ENCODE peak calls at places on chromosome 17, in four cellular contexts. U, D, B and O are unnamed samples.

GRCh38 chr17:50582741-50583140 is 22.2 kb downstream of the CACNA1G start:
- DNase-seq in D (no peak), B (no peak), U (no peak), O (no peak)

GRCh38 chr17:6701719-6702118 is 11.4 kb downstream of the SLC13A5 start:
- DNase-seq in D (peak), B (peak), U (peak), O (peak)

GRCh38 chr17:36197389-36197708 is 791 bp upstream of the CCL3L1 start:
- DNase-seq in U (no peak), D (no peak), B (no peak), O (no peak)

GRCh38 chr17:45131294-45131615 is 1.1 kb downstream of the PLCD3 start:
- DNase-seq in D (no peak), U (no peak), B (no peak), O (no peak)

GRCh38 chr17:2892305-2892971 is 96.2 kb downstream of the RAP1GAP2 start:
- DNase-seq in B (peak), D (no peak), U (peak), O (no peak)

GRCh38 chr17:6239237-6239798 is 169.1 kb downstream of the WSCD1 start:
- DNase-seq in U (no peak), D (no peak), B (peak), O (no peak)

GRCh38 chr17:66422181-66422580 is 119.8 kb downstream of the PRKCA start:
- DNase-seq in B (no peak), D (no peak), U (peak), O (no peak)

GRCh38 chr17:3845361-3845753 is 689 bp downstream of the NCBP3 start:
- DNase-seq in D (peak), B (no peak), U (no peak), O (peak)

GRCh38 chr17:76738468-76738850 is 540 bp downstream of the MFSD11 start:
- DNase-seq in U (no peak), B (no peak), D (no peak), O (no peak)

GRCh38 chr17:30232822-30233427 is 2.6 kb downstream of the SLC6A4 start:
- DNase-seq in D (peak), U (no peak), B (peak), O (no peak)

GRCh38 chr17:59890720-59891119 is 2.0 kb downstream of the TUBD1 start:
- DNase-seq in U (peak), D (no peak), B (no peak), O (no peak)

GRCh38 chr17:78993981-78994671 is 14.4 kb upstream of the LGALS3BP start:
- DNase-seq in U (no peak), D (peak), B (no peak), O (no peak)

GRCh38 chr17:16211601-16212000 is 3.7 kb downstream of the NCOR1 start:
- DNase-seq in D (no peak), B (no peak), U (no peak), O (no peak)

GRCh38 chr17:13541032-13541480 is 60.7 kb downstream of the HS3ST3A1 start:
- DNase-seq in B (no peak), U (peak), D (no peak), O (no peak)

GRCh38 chr17:44118427-44119050 is 4.9 kb downstream of the HDAC5 start:
- DNase-seq in U (no peak), D (no peak), B (no peak), O (no peak)

GRCh38 chr17:47203984-47204721 is 5.0 kb upstream of the MYL4 start:
- DNase-seq in B (no peak), U (no peak), D (no peak), O (peak)

GRCh38 chr17:9158545-9159452 is 137.5 kb downstream of the NTN1 start:
- DNase-seq in B (no peak), D (no peak), U (no peak), O (no peak)

GRCh38 chr17:9166678-9167077 is 145.4 kb downstream of the NTN1 start:
- DNase-seq in D (no peak), B (no peak), U (no peak), O (no peak)

DNA sequence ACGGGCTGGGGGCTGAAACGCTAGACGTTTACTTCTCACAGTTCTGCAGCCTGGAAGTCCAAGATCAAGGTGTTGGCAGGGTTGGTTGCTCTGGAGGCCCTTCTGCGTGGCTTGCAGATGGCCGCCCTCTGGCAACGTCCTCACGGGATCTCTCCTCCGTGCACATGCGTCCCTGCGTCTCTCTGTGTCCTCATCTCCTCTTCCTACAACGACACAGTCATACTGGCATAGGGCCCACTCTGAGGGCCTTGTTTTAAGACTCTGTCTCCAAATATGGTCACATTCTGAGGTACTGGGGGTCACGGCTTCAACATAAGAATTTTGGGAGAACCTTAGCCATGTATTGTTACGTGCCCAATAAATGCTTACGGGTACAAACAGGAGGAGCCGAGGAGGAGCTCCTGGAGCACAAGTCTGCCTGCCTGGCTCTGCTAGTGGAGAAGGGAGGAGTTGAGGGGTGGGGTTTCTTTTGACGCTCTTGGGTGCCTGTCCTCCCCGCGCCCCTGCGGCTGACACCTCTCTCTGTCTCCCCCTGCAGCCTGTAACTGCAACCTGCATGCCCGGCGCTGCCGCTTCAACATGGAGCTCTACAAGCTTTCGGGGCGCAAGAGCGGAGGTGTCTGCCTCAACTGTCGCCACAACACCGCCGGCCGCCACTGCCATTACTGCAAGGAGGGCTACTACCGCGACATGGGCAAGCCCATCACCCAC is 141.1 kb downstream of the NTN1 start:
- DNase-seq in D (no peak), U (peak), B (peak), O (no peak)
- TF ChIP-seq CTCF in D (no peak), U (peak), B (peak), O (peak)

DNA sequence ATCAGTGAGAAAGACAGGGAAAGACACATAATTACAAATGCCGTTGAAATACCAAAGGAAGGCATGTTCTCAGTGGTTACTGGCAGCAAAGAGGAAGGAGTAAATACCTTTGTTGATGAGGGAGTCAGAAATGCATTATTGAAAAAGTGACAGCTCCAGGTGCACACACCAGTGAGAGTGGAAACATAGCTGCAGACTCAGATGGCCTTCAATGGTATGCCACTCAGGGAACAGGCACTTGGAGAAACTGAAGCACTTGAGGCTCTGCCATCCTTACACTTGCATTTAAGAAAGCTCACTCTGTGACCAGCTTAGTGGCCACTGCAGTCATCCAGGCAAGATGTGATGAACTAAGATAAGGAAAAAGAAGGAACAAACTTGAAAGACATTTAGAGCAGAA is 29.9 kb downstream of the NOG start:
- DNase-seq in U (no peak), B (no peak), D (no peak), O (no peak)
- TF ChIP-seq CTCF in U (no peak), B (no peak), D (no peak), O (no peak)

DNA sequence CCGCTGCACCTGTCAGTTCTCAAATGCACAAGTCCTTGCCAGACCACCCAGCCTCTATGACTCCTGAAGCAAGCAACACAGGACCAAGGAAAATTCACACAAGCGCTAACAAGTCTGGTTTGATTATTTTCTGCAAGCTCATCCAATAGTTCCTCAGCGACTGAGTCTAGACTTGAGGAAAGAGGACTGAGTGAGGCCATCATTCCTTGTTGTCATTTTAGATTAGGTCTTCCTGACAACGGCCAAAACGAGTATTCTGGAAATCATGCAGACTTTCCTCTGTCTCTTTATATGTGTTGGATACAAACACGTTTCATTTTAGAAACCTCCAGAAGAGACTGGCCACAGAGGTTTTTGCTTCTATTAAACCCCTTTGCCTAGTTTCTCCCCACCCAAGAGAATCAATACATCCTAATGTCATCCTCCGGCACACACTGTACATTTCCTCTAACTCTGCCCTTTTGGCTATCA is 561 bp downstream of the CCDC47 start:
- DNase-seq in D (peak), U (peak), B (no peak), O (no peak)
- TF ChIP-seq CTCF in D (no peak), U (no peak), B (no peak), O (no peak)

DNA sequence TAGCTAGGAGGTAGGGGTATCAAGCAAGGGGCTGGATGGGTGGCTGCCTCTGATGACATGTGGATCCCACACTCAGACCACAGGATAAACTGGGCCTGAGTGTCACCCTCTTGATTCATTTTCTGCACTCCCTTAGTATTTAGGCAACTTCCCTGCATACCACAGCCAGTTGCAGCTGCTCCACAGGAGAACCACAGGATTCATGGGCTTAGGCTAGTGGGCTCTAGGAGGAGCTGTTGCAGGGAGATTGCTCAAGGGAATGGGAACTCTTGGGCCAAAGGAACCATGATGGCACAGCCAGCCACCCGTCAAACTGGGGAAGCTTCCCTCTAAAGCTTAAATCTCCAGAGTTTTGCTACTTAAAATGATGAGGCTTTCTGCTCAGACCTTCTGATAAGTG is 269.7 kb upstream of the ASIC2 start:
- DNase-seq in U (no peak), B (peak), D (no peak), O (no peak)
- TF ChIP-seq CTCF in U (no peak), B (peak), D (no peak), O (no peak)

DNA sequence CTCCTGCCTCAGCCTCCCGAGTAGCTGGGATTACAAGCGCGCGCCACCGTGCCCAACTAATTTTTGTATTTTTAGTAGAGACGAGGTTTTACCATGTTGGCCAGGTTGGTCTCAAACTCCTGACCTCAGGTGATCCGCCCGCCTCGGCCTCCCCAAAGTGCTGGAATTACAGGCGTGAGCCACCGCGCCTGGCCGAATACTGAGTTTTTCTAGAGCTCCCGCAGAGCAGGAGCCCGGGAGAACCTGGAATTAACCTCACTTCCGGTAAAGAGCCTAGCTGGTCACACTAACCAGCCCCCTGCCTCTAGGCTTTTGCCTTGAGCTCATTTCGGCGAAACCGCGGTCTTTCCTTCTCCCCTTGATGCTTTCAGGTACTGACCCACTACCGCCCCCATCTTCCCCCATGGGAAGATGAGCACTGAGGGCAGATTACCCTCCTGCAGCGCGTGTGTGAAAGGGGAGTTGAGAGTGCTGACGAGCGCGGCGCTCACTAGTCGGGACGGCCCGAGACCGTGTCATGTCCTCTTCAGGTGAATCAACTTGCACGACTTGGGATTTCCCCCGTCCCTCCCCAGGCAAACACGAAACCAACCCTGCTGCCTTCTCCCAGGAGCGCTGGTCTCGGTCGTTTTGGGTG is 743 bp upstream of the NEK8 start:
- DNase-seq in U (peak), B (peak), D (peak), O (peak)
- TF ChIP-seq CTCF in U (peak), B (peak), D (peak), O (no peak)

GRCh38 chr17:19867094-19867653 is 562 bp downstream of the ULK2 start:
- DNase-seq in U (peak), B (peak), D (peak), O (peak)
- TF ChIP-seq CTCF in U (peak), B (peak), D (peak), O (no peak)

GRCh38 chr17:83067071-83067717 is 12.2 kb upstream of the METRNL start:
- DNase-seq in D (no peak), U (no peak), B (peak), O (peak)

GRCh38 chr17:83069571-83069906 is 9.9 kb upstream of the METRNL start:
- DNase-seq in D (no peak), B (no peak), U (no peak), O (no peak)

GRCh38 chr17:83068641-83069570 is 10.5 kb upstream of the METRNL start:
- DNase-seq in B (no peak), D (no peak), U (no peak), O (no peak)

GRCh38 chr17:83065660-83066542 is 13.5 kb upstream of the METRNL start:
- DNase-seq in B (no peak), U (no peak), D (no peak), O (peak)

GRCh38 chr17:83067718-83068261 is 11.6 kb upstream of the METRNL start:
- DNase-seq in U (peak), D (no peak), B (no peak), O (peak)
- TF ChIP-seq CTCF in U (no peak), D (no peak), B (peak), O (no peak)

GRCh38 chr17:62643496-62643895 is 16.0 kb downstream of the MRC2 start:
- DNase-seq in B (no peak), U (no peak), D (no peak), O (no peak)

GRCh38 chr17:62641101-62641500 is 13.6 kb downstream of the MRC2 start:
- DNase-seq in B (no peak), D (no peak), U (no peak), O (no peak)

GRCh38 chr17:62631936-62632924 is 4.8 kb downstream of the MRC2 start:
- DNase-seq in B (no peak), U (no peak), D (peak), O (no peak)

GRCh38 chr17:62637809-62638208 is 10.3 kb downstream of the MRC2 start:
- DNase-seq in B (peak), D (no peak), U (no peak), O (no peak)
- TF ChIP-seq CTCF in B (peak), D (no peak), U (no peak), O (no peak)